ENCODE peak calls at places on chromosomes 1 and 21, in four cellular contexts. One of them, this sample, is unnamed.

GRCh38 chr1:160009088-160009487 is 22.7 kb downstream of the PIGM start:
- DNase-seq in heart left ventricle: no peak
- DNase-seq in right lobe of liver: no peak
- DNase-seq in lung: no peak
- DNase-seq in this sample: no peak

GRCh38 chr21:31609081-31609480 is 50.4 kb upstream of the SOD1 start:
- DNase-seq in heart left ventricle: no peak
- DNase-seq in right lobe of liver: no peak
- DNase-seq in lung: no peak
- DNase-seq in this sample: peak

GRCh38 chr1:117017062-117017461 is 15.5 kb downstream of the CD101 start:
- DNase-seq in heart left ventricle: no peak
- DNase-seq in right lobe of liver: no peak
- DNase-seq in lung: no peak
- DNase-seq in this sample: no peak

GRCh38 chr21:34599534-34600101 is 15.3 kb downstream of the RCAN1 start:
- DNase-seq in heart left ventricle: no peak
- DNase-seq in right lobe of liver: no peak
- DNase-seq in lung: no peak
- DNase-seq in this sample: no peak

GRCh38 chr1:5733596-5733995 is 258.6 kb downstream of the NPHP4 start:
- DNase-seq in heart left ventricle: no peak
- DNase-seq in right lobe of liver: no peak
- DNase-seq in lung: no peak
- DNase-seq in this sample: no peak

GRCh38 chr1:178774263-178774662 is 49.2 kb downstream of the RALGPS2 start:
- DNase-seq in heart left ventricle: no peak
- DNase-seq in right lobe of liver: no peak
- DNase-seq in lung: no peak
- DNase-seq in this sample: peak

GRCh38 chr1:52678961-52679897 is 18.9 kb downstream of the COA7 start:
- DNase-seq in heart left ventricle: no peak
- DNase-seq in right lobe of liver: no peak
- DNase-seq in lung: no peak
- DNase-seq in this sample: no peak

GRCh38 chr1:96966536-96967138 is 245.1 kb downstream of the PTBP2 start:
- DNase-seq in heart left ventricle: peak
- DNase-seq in right lobe of liver: peak
- DNase-seq in lung: peak
- DNase-seq in this sample: peak

GRCh38 chr1:207603777-207604176 is 41.2 kb upstream of the CR1L start:
- DNase-seq in heart left ventricle: no peak
- DNase-seq in right lobe of liver: no peak
- DNase-seq in lung: no peak
- DNase-seq in this sample: no peak

GRCh38 chr1:101043776-101044175 is 18.2 kb upstream of the DPH5 start:
- DNase-seq in heart left ventricle: no peak
- DNase-seq in right lobe of liver: no peak
- DNase-seq in lung: no peak
- DNase-seq in this sample: no peak

GRCh38 chr21:43726686-43727570 is 8.0 kb downstream of the PDXK start:
- DNase-seq in heart left ventricle: no peak
- DNase-seq in right lobe of liver: no peak
- DNase-seq in lung: no peak
- DNase-seq in this sample: no peak

GRCh38 chr1:197841828-197842573 is 60.4 kb upstream of the C1orf53 start:
- DNase-seq in heart left ventricle: no peak
- DNase-seq in right lobe of liver: no peak
- DNase-seq in lung: no peak
- DNase-seq in this sample: no peak

GRCh38 chr1:180057883-180058396 is 96.7 kb upstream of the QSOX1 start:
- DNase-seq in heart left ventricle: no peak
- DNase-seq in right lobe of liver: no peak
- DNase-seq in lung: no peak
- DNase-seq in this sample: no peak

GRCh38 chr1:81660286-81660685 is 140.4 kb upstream of the ADGRL2 start:
- DNase-seq in heart left ventricle: no peak
- DNase-seq in right lobe of liver: no peak
- DNase-seq in lung: no peak
- DNase-seq in this sample: no peak

GRCh38 chr21:35811115-35811806 is 249.1 kb downstream of the SETD4 start:
- DNase-seq in heart left ventricle: no peak
- DNase-seq in right lobe of liver: no peak
- DNase-seq in lung: no peak
- DNase-seq in this sample: peak

GRCh38 chr1:24991242-24992037 is 61.4 kb upstream of the RUNX3 start:
- DNase-seq in heart left ventricle: no peak
- DNase-seq in right lobe of liver: no peak
- DNase-seq in lung: no peak
- DNase-seq in this sample: no peak
- TF ChIP-seq CTCF in heart left ventricle: no peak
- TF ChIP-seq CTCF in right lobe of liver: no peak
- TF ChIP-seq CTCF in lung: no peak
- TF ChIP-seq CTCF in this sample: peak

GRCh38 chr1:14919289-14919688 is 234.3 kb upstream of the TMEM51 start:
- DNase-seq in heart left ventricle: no peak
- DNase-seq in right lobe of liver: no peak
- DNase-seq in lung: no peak
- DNase-seq in this sample: no peak

GRCh38 chr1:14912831-14913230 is 240.7 kb upstream of the TMEM51 start:
- DNase-seq in heart left ventricle: no peak
- DNase-seq in right lobe of liver: no peak
- DNase-seq in lung: no peak
- DNase-seq in this sample: no peak

GRCh38 chr1:14913475-14914155 is 239.9 kb upstream of the TMEM51 start:
- DNase-seq in heart left ventricle: no peak
- DNase-seq in right lobe of liver: no peak
- DNase-seq in lung: no peak
- DNase-seq in this sample: no peak

GRCh38 chr1:14914351-14914988 is 239.1 kb upstream of the TMEM51 start:
- DNase-seq in heart left ventricle: no peak
- DNase-seq in right lobe of liver: no peak
- DNase-seq in lung: no peak
- DNase-seq in this sample: no peak

DNA sequence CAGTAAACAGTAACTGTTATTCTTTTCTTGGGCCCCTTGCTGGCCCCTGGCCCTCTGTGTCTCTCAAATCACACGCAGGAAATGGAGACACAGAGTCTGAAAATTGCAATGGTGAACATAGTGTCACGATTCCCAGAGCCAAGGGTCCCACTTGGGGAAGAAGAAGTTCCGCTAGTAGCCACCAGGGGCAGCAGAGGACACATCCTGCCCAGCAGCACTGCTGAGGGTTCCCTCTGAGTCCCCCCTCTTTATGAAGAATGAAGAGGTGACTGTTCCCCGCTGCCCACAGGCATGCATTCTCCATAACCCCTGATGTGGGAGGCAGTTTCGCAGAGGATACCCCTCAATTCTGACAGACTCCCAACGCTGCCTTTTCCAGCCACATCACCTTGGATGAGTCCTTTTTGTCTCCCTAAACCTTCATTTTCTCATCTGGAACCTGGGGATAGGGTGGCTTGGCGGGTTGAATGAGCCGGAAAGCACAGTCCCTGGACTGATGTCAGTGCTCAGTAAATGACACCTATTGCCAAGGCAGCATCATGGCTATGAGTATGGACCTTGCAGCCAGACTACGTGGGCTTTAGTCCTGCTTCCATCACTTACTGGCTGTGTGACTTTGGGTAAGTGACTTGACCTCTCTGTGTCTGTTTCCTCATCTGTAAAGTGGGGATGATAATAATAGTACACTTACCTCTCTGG is 238.0 kb upstream of the TMEM51 start:
- DNase-seq in heart left ventricle: peak
- DNase-seq in right lobe of liver: no peak
- DNase-seq in lung: no peak
- DNase-seq in this sample: peak
- TF ChIP-seq CTCF in heart left ventricle: peak
- TF ChIP-seq CTCF in right lobe of liver: peak
- TF ChIP-seq CTCF in lung: peak
- TF ChIP-seq CTCF in this sample: peak

DNA sequence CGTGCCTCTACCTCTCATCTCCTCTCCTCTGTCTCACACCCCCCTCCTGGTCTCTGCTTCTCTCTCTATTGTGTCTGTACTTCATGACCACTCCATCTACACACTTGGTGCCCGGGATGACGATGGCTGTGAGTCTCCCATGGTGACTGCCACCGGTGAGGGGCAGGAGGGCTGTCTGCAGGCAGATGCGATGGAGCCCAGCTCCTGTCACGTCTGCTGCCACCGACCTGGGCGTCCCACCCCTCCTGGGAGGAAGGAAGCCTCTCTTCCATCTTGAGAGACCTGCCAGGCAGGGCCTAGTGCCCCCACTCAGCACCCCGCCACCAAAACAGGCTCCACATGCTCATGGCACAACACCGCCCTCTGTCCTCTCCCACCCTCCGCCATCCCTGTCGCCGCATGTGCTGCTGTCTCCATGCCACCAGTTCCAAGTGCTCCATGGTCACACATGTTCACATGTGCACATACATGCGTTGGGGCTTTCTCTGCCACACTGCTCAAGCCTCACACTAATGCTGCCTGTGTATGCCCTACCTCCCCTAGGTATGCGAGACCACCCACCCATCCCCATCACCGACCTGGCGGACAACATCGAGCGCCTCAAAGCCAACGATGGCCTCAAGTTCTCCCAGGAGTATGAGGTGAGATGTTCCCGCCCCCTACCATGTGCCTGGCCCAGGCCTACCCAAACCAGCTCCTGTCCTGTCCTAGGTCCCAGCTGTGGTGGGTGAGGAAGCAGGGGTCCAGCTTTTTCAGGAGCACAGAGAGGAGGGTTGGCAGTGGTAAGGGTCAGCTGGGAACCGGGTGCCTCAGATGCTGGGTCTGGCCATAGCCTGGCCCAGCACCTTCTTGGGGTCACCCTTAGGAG is 36.6 kb upstream of the KDM4A start:
- DNase-seq in heart left ventricle: no peak
- DNase-seq in right lobe of liver: no peak
- DNase-seq in lung: no peak
- DNase-seq in this sample: no peak
- TF ChIP-seq CTCF in heart left ventricle: no peak
- TF ChIP-seq CTCF in right lobe of liver: no peak
- TF ChIP-seq CTCF in lung: no peak
- TF ChIP-seq CTCF in this sample: no peak

GRCh38 chr1:202122639-202123335 is at the start of gene GPR37L1:
- DNase-seq in heart left ventricle: no peak
- DNase-seq in right lobe of liver: peak
- DNase-seq in lung: peak
- DNase-seq in this sample: peak
- TF ChIP-seq CTCF in heart left ventricle: peak
- TF ChIP-seq CTCF in right lobe of liver: peak
- TF ChIP-seq CTCF in lung: peak
- TF ChIP-seq CTCF in this sample: peak

DNA sequence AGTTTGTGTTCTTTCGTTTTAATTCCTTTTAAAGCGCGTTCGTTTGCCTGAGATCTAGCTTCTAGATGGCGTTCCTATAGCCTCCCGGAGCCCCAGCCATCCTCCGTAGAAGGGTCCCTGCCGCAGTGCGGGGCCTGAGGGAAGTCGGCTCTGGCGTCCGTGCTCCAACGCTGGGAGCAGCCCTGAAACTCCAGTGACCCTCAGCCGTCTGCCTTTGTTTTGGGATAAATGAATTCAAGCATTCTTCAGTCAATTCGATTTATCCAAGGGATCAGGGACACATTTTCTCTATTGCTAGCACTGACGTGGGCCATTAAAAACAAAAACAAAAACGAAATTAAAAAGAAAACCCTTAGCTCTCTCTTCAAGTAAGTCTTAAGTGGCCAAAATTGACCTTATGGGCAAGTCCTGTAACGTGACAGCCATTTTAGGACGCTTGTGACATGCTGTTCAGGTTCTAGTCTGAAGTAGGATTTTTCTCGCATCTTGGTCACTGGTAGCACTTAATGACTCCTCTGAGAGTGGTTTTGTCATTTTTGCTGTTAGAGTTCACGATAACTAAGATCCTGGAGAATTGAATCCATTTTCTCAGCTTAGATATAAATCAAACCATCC is 757 bp upstream of the HSPA13 start:
- DNase-seq in heart left ventricle: no peak
- DNase-seq in right lobe of liver: no peak
- DNase-seq in lung: no peak
- DNase-seq in this sample: peak
- TF ChIP-seq CTCF in heart left ventricle: no peak
- TF ChIP-seq CTCF in right lobe of liver: no peak
- TF ChIP-seq CTCF in lung: no peak
- TF ChIP-seq CTCF in this sample: no peak

GRCh38 chr1:187819081-187819480 is 990.3 kb downstream of the PLA2G4A start:
- DNase-seq in heart left ventricle: no peak
- DNase-seq in right lobe of liver: no peak
- DNase-seq in lung: no peak
- DNase-seq in this sample: no peak

GRCh38 chr1:187816646-187817045 is 987.9 kb downstream of the PLA2G4A start:
- DNase-seq in heart left ventricle: no peak
- DNase-seq in right lobe of liver: no peak
- DNase-seq in lung: no peak
- DNase-seq in this sample: no peak

GRCh38 chr1:187817782-187818181 is 989.0 kb downstream of the PLA2G4A start:
- DNase-seq in heart left ventricle: no peak
- DNase-seq in right lobe of liver: no peak
- DNase-seq in lung: no peak
- DNase-seq in this sample: no peak
- TF ChIP-seq CTCF in heart left ventricle: no peak
- TF ChIP-seq CTCF in right lobe of liver: no peak
- TF ChIP-seq CTCF in lung: no peak
- TF ChIP-seq CTCF in this sample: no peak

This sample was measured in GM23338.